ENCODE peak calls at places on chromosomes 2 and 18, in eight cellular contexts. X is stimulated activated CD4-positive, alpha-beta T cell treated with anti-CD3 and anti-CD28 coated beads, Interleukin-1b, Interleukin-23, amount 100 ng/mL, for 24 hours; O is NCI-H526 treated with DMSO at 0.1 percent for 48 hours; Q is NCI-H1417; A is ACHN; K is NCI-H1092; E is naive thymus-derived CD8-positive, alpha-beta T cell; R is CD8-positive, alpha-beta T cell. Z is an unnamed sample.

GRCh38 chr18:28728891-28729290 is 552.0 kb upstream of the CDH2 start:
- DNase-seq in Q (no peak), R (no peak), K (no peak), A (no peak), X (no peak), E (no peak), O (no peak), Z (no peak)

GRCh38 chr2:38194751-38195150 is 118.8 kb upstream of the CYP1B1 start:
- DNase-seq in Q (no peak), R (no peak), A (no peak), O (no peak), E (no peak), X (no peak), K (no peak), Z (no peak)

GRCh38 chr2:135913726-135914365 is 37.6 kb upstream of the MCM6 start:
- DNase-seq in O (peak; percentile 22), E (peak; percentile 66), K (no peak), R (no peak), X (peak; percentile 30), Q (peak; percentile 46), A (peak; percentile 67), Z (no peak)

GRCh38 chr2:126889501-126890135 is 9.1 kb upstream of the TEX51 start:
- DNase-seq in K (no peak), O (no peak), Q (no peak), A (no peak), E (no peak), X (no peak), R (no peak), Z (peak; percentile 47)

GRCh38 chr18:60684843-60685513 is 312.4 kb upstream of the MC4R start:
- DNase-seq in A (peak; percentile 14), Q (no peak), R (no peak), O (peak; percentile 9), K (no peak), X (no peak), E (no peak), Z (peak; percentile 65)

GRCh38 chr2:46163804-46164569 is 133.2 kb upstream of the EPAS1 start:
- DNase-seq in Q (no peak), O (no peak), R (no peak), E (no peak), A (no peak), X (no peak), K (no peak), Z (peak; percentile 94)

GRCh38 chr18:62796216-62796621 is 80.9 kb downstream of the PHLPP1 start:
- DNase-seq in X (no peak), O (no peak), R (no peak), Q (no peak), K (no peak), A (no peak), E (no peak), Z (no peak)

GRCh38 chr2:37877457-37878315 is 47.4 kb upstream of the RMDN2 start:
- DNase-seq in O (peak; percentile 42), E (peak; percentile 53), Q (peak; percentile 89), X (no peak), R (no peak), A (peak; percentile 77), K (peak; percentile 35), Z (no peak)

GRCh38 chr2:180033993-180034894 is 27.1 kb upstream of the CWC22 start:
- DNase-seq in Q (peak; percentile 11), K (peak; percentile 35), E (no peak), R (no peak), X (no peak), O (no peak), A (no peak), Z (no peak)

GRCh38 chr2:168120310-168120709 is 127.1 kb downstream of the STK39 start:
- DNase-seq in E (no peak), Q (no peak), A (no peak), O (no peak), K (no peak), X (no peak), R (no peak), Z (no peak)

GRCh38 chr2:96860065-96861029 is 2.5 kb upstream of the ANKRD39 start:
- DNase-seq in E (peak; percentile 43), O (no peak), Q (no peak), R (no peak), K (no peak), A (no peak), X (no peak), Z (peak; percentile 54)

GRCh38 chr18:41875094-41875780 is 79.8 kb upstream of the PIK3C3 start:
- DNase-seq in Q (no peak), A (peak; percentile 30), O (no peak), X (no peak), E (no peak), K (no peak), R (no peak), Z (no peak)

GRCh38 chr2:100744589-100744988 is 75.3 kb upstream of the NPAS2 start:
- DNase-seq in X (no peak), R (no peak), O (no peak), K (no peak), Q (no peak), E (no peak), A (peak; percentile 63), Z (peak; percentile 48)

GRCh38 chr2:71563872-71564271 is 110.5 kb downstream of the DYSF start:
- DNase-seq in A (peak; percentile 11), Q (no peak), R (no peak), E (no peak), O (no peak), X (no peak), K (no peak), Z (no peak)

GRCh38 chr2:23312996-23313606 is 71.9 kb upstream of the KLHL29 start:
- DNase-seq in K (no peak), X (no peak), O (no peak), E (peak; percentile 21), A (peak; percentile 29), R (no peak), Q (peak; percentile 10), Z (peak; percentile 78)

GRCh38 chr2:212892193-212892592 is 259.2 kb downstream of the IKZF2 start:
- DNase-seq in O (peak; percentile 51), E (no peak), K (no peak), X (no peak), Q (no peak), A (peak; percentile 51), R (no peak), Z (no peak)

GRCh38 chr2:134539946-134540345 is 178.9 kb downstream of the TMEM163 start:
- DNase-seq in R (no peak), O (no peak), K (peak; percentile 82), X (no peak), E (no peak), A (no peak), Q (no peak), Z (no peak)

GRCh38 chr18:79460445-79461300 is 64.9 kb downstream of the NFATC1 start:
- DNase-seq in K (no peak), Q (no peak), E (no peak), X (no peak), A (no peak), O (peak; percentile 73), R (no peak), Z (peak; percentile 82)

GRCh38 chr2:27959496-27959895 is 69.0 kb downstream of the BABAM2 start:
- DNase-seq in E (no peak), Q (no peak), O (no peak), K (no peak), R (no peak), X (no peak), A (no peak), Z (no peak)

GRCh38 chr2:237256845-237257244 is 157.1 kb downstream of the COL6A3 start:
- DNase-seq in O (no peak), K (no peak), Q (no peak), R (no peak), A (no peak), X (no peak), E (no peak), Z (peak; percentile 35)

GRCh38 chr18:64803471-64803870 is 654.6 kb upstream of the LINC00305 start:
- DNase-seq in R (no peak), A (no peak), O (no peak), E (no peak), K (no peak), X (no peak), Q (no peak), Z (no peak)

GRCh38 chr18:629303-630150 is 27.9 kb upstream of the TYMS start:
- DNase-seq in A (no peak), X (no peak), R (no peak), E (no peak), O (no peak), K (no peak), Q (no peak), Z (no peak)

GRCh38 chr18:12886498-12887126 is 2.6 kb upstream of the PTPN2 start:
- DNase-seq in O (no peak), K (no peak), R (no peak), Q (no peak), X (no peak), E (no peak), A (peak; percentile 22), Z (no peak)

GRCh38 chr2:42572297-42573081 is 4.1 kb downstream of the MTA3 start:
- DNase-seq in K (no peak), Q (no peak), X (no peak), R (no peak), A (no peak), O (no peak), E (no peak), Z (peak; percentile 12)

GRCh38 chr2:46379213-46380037 is 82.2 kb downstream of the EPAS1 start:
- DNase-seq in X (no peak), A (no peak), Q (no peak), O (no peak), K (no peak), E (no peak), R (no peak), Z (peak; percentile 41)

GRCh38 chr2:120504936-120505705 is 159.2 kb downstream of the INHBB start:
- DNase-seq in Q (no peak), R (no peak), X (no peak), K (no peak), E (no peak), O (no peak), A (no peak), Z (no peak)

GRCh38 chr2:12177052-12177994 is 430.9 kb downstream of the LPIN1 start:
- DNase-seq in K (no peak), X (no peak), R (no peak), E (peak; percentile 49), Q (no peak), A (no peak), O (no peak), Z (peak; percentile 97)

GRCh38 chr2:97737421-97738235 is 24.3 kb downstream of the ZAP70 start:
- DNase-seq in K (no peak), E (no peak), O (no peak), X (no peak), A (no peak), Q (no peak), R (no peak), Z (no peak)